ENCODE peak calls at places on chromosomes 3 and 15, in seven cellular contexts. One of them, this sample, is unnamed.

GRCh38 chr3:157128771-157129671 is 30.9 kb downstream of the CCNL1 start:
- DNase-seq in endodermal cell: peak
- DNase-seq in stimulated activated naive B cell treated with anti-CD40 and anti-IgM and Interleukin-4, amounts not matched to agents 10 μg/mL and 1 μg/mL and 100 μg/mL, for 72 hours: no peak
- DNase-seq in stimulated activated CD8-positive, alpha-beta memory T cell treated with anti-CD3 and anti-CD28 coated beads, Interleukin-12 subunit alpha, Interleukin-12 subunit beta, amount 100 ng/mL, for 1 hour: no peak
- DNase-seq in HCT116: peak
- DNase-seq in NCI-H748 treated with DMSO at 0.1 percent for 48 hours: no peak
- DNase-seq in NCI-H1092: no peak
- DNase-seq in this sample: no peak

GRCh38 chr3:70989174-70989573 is 594.4 kb downstream of the FOXP1 start:
- DNase-seq in endodermal cell: no peak
- DNase-seq in stimulated activated naive B cell treated with anti-CD40 and anti-IgM and Interleukin-4, amounts not matched to agents 10 μg/mL and 1 μg/mL and 100 μg/mL, for 72 hours: no peak
- DNase-seq in stimulated activated CD8-positive, alpha-beta memory T cell treated with anti-CD3 and anti-CD28 coated beads, Interleukin-12 subunit alpha, Interleukin-12 subunit beta, amount 100 ng/mL, for 1 hour: no peak
- DNase-seq in HCT116: no peak
- DNase-seq in NCI-H748 treated with DMSO at 0.1 percent for 48 hours: no peak
- DNase-seq in NCI-H1092: no peak
- DNase-seq in this sample: no peak

GRCh38 chr3:196995646-196996355 is 27.2 kb upstream of the PIGZ start:
- DNase-seq in endodermal cell: peak
- DNase-seq in stimulated activated naive B cell treated with anti-CD40 and anti-IgM and Interleukin-4, amounts not matched to agents 10 μg/mL and 1 μg/mL and 100 μg/mL, for 72 hours: no peak
- DNase-seq in stimulated activated CD8-positive, alpha-beta memory T cell treated with anti-CD3 and anti-CD28 coated beads, Interleukin-12 subunit alpha, Interleukin-12 subunit beta, amount 100 ng/mL, for 1 hour: no peak
- DNase-seq in HCT116: no peak
- DNase-seq in NCI-H748 treated with DMSO at 0.1 percent for 48 hours: no peak
- DNase-seq in NCI-H1092: no peak
- DNase-seq in this sample: no peak

GRCh38 chr3:152658977-152659376 is 176.0 kb upstream of the P2RY1 start:
- DNase-seq in endodermal cell: no peak
- DNase-seq in stimulated activated naive B cell treated with anti-CD40 and anti-IgM and Interleukin-4, amounts not matched to agents 10 μg/mL and 1 μg/mL and 100 μg/mL, for 72 hours: no peak
- DNase-seq in stimulated activated CD8-positive, alpha-beta memory T cell treated with anti-CD3 and anti-CD28 coated beads, Interleukin-12 subunit alpha, Interleukin-12 subunit beta, amount 100 ng/mL, for 1 hour: no peak
- DNase-seq in HCT116: no peak
- DNase-seq in NCI-H748 treated with DMSO at 0.1 percent for 48 hours: no peak
- DNase-seq in NCI-H1092: no peak
- DNase-seq in this sample: no peak

GRCh38 chr3:30711867-30712266 is 105.5 kb downstream of the TGFBR2 start:
- DNase-seq in endodermal cell: no peak
- DNase-seq in stimulated activated naive B cell treated with anti-CD40 and anti-IgM and Interleukin-4, amounts not matched to agents 10 μg/mL and 1 μg/mL and 100 μg/mL, for 72 hours: no peak
- DNase-seq in stimulated activated CD8-positive, alpha-beta memory T cell treated with anti-CD3 and anti-CD28 coated beads, Interleukin-12 subunit alpha, Interleukin-12 subunit beta, amount 100 ng/mL, for 1 hour: no peak
- DNase-seq in HCT116: no peak
- DNase-seq in NCI-H748 treated with DMSO at 0.1 percent for 48 hours: no peak
- DNase-seq in NCI-H1092: no peak
- DNase-seq in this sample: no peak

GRCh38 chr15:67456677-67457529 is 64.0 kb upstream of the C15orf61 start:
- DNase-seq in endodermal cell: peak
- DNase-seq in stimulated activated naive B cell treated with anti-CD40 and anti-IgM and Interleukin-4, amounts not matched to agents 10 μg/mL and 1 μg/mL and 100 μg/mL, for 72 hours: peak
- DNase-seq in stimulated activated CD8-positive, alpha-beta memory T cell treated with anti-CD3 and anti-CD28 coated beads, Interleukin-12 subunit alpha, Interleukin-12 subunit beta, amount 100 ng/mL, for 1 hour: peak
- DNase-seq in HCT116: peak
- DNase-seq in NCI-H748 treated with DMSO at 0.1 percent for 48 hours: peak
- DNase-seq in NCI-H1092: peak
- DNase-seq in this sample: peak

GRCh38 chr3:37526511-37526910 is 335.2 kb upstream of the CTDSPL start:
- DNase-seq in endodermal cell: no peak
- DNase-seq in stimulated activated naive B cell treated with anti-CD40 and anti-IgM and Interleukin-4, amounts not matched to agents 10 μg/mL and 1 μg/mL and 100 μg/mL, for 72 hours: no peak
- DNase-seq in stimulated activated CD8-positive, alpha-beta memory T cell treated with anti-CD3 and anti-CD28 coated beads, Interleukin-12 subunit alpha, Interleukin-12 subunit beta, amount 100 ng/mL, for 1 hour: no peak
- DNase-seq in HCT116: no peak
- DNase-seq in NCI-H748 treated with DMSO at 0.1 percent for 48 hours: no peak
- DNase-seq in NCI-H1092: no peak
- DNase-seq in this sample: no peak

GRCh38 chr3:177930771-177931170 is 605.5 kb upstream of the KCNMB2 start:
- DNase-seq in endodermal cell: no peak
- DNase-seq in stimulated activated naive B cell treated with anti-CD40 and anti-IgM and Interleukin-4, amounts not matched to agents 10 μg/mL and 1 μg/mL and 100 μg/mL, for 72 hours: no peak
- DNase-seq in stimulated activated CD8-positive, alpha-beta memory T cell treated with anti-CD3 and anti-CD28 coated beads, Interleukin-12 subunit alpha, Interleukin-12 subunit beta, amount 100 ng/mL, for 1 hour: no peak
- DNase-seq in HCT116: no peak
- DNase-seq in NCI-H748 treated with DMSO at 0.1 percent for 48 hours: no peak
- DNase-seq in NCI-H1092: no peak
- DNase-seq in this sample: no peak

GRCh38 chr3:157142315-157142714 is 17.6 kb downstream of the CCNL1 start:
- DNase-seq in endodermal cell: peak
- DNase-seq in stimulated activated naive B cell treated with anti-CD40 and anti-IgM and Interleukin-4, amounts not matched to agents 10 μg/mL and 1 μg/mL and 100 μg/mL, for 72 hours: no peak
- DNase-seq in stimulated activated CD8-positive, alpha-beta memory T cell treated with anti-CD3 and anti-CD28 coated beads, Interleukin-12 subunit alpha, Interleukin-12 subunit beta, amount 100 ng/mL, for 1 hour: no peak
- DNase-seq in HCT116: no peak
- DNase-seq in NCI-H748 treated with DMSO at 0.1 percent for 48 hours: no peak
- DNase-seq in NCI-H1092: no peak
- DNase-seq in this sample: no peak

GRCh38 chr15:96947296-96947695 is 616.8 kb downstream of the NR2F2 start:
- DNase-seq in endodermal cell: peak
- DNase-seq in stimulated activated naive B cell treated with anti-CD40 and anti-IgM and Interleukin-4, amounts not matched to agents 10 μg/mL and 1 μg/mL and 100 μg/mL, for 72 hours: no peak
- DNase-seq in stimulated activated CD8-positive, alpha-beta memory T cell treated with anti-CD3 and anti-CD28 coated beads, Interleukin-12 subunit alpha, Interleukin-12 subunit beta, amount 100 ng/mL, for 1 hour: no peak
- DNase-seq in HCT116: no peak
- DNase-seq in NCI-H748 treated with DMSO at 0.1 percent for 48 hours: no peak
- DNase-seq in NCI-H1092: no peak
- DNase-seq in this sample: no peak

GRCh38 chr15:90412356-90413194 is 24.5 kb downstream of the IQGAP1 start:
- DNase-seq in endodermal cell: peak
- DNase-seq in stimulated activated naive B cell treated with anti-CD40 and anti-IgM and Interleukin-4, amounts not matched to agents 10 μg/mL and 1 μg/mL and 100 μg/mL, for 72 hours: peak
- DNase-seq in stimulated activated CD8-positive, alpha-beta memory T cell treated with anti-CD3 and anti-CD28 coated beads, Interleukin-12 subunit alpha, Interleukin-12 subunit beta, amount 100 ng/mL, for 1 hour: no peak
- DNase-seq in HCT116: peak
- DNase-seq in NCI-H748 treated with DMSO at 0.1 percent for 48 hours: peak
- DNase-seq in NCI-H1092: no peak
- DNase-seq in this sample: no peak

GRCh38 chr3:120394343-120394742 is 45.2 kb upstream of the LRRC58 start:
- DNase-seq in endodermal cell: no peak
- DNase-seq in stimulated activated naive B cell treated with anti-CD40 and anti-IgM and Interleukin-4, amounts not matched to agents 10 μg/mL and 1 μg/mL and 100 μg/mL, for 72 hours: no peak
- DNase-seq in stimulated activated CD8-positive, alpha-beta memory T cell treated with anti-CD3 and anti-CD28 coated beads, Interleukin-12 subunit alpha, Interleukin-12 subunit beta, amount 100 ng/mL, for 1 hour: no peak
- DNase-seq in HCT116: no peak
- DNase-seq in NCI-H748 treated with DMSO at 0.1 percent for 48 hours: no peak
- DNase-seq in NCI-H1092: no peak
- DNase-seq in this sample: no peak

GRCh38 chr3:43319364-43319763 is 33.0 kb downstream of the SNRK start:
- DNase-seq in endodermal cell: no peak
- DNase-seq in stimulated activated naive B cell treated with anti-CD40 and anti-IgM and Interleukin-4, amounts not matched to agents 10 μg/mL and 1 μg/mL and 100 μg/mL, for 72 hours: no peak
- DNase-seq in stimulated activated CD8-positive, alpha-beta memory T cell treated with anti-CD3 and anti-CD28 coated beads, Interleukin-12 subunit alpha, Interleukin-12 subunit beta, amount 100 ng/mL, for 1 hour: no peak
- DNase-seq in HCT116: no peak
- DNase-seq in NCI-H748 treated with DMSO at 0.1 percent for 48 hours: no peak
- DNase-seq in NCI-H1092: no peak
- DNase-seq in this sample: no peak

GRCh38 chr3:112013058-112013783 is 14.5 kb downstream of the TAGLN3 start:
- DNase-seq in endodermal cell: peak
- DNase-seq in stimulated activated naive B cell treated with anti-CD40 and anti-IgM and Interleukin-4, amounts not matched to agents 10 μg/mL and 1 μg/mL and 100 μg/mL, for 72 hours: peak
- DNase-seq in stimulated activated CD8-positive, alpha-beta memory T cell treated with anti-CD3 and anti-CD28 coated beads, Interleukin-12 subunit alpha, Interleukin-12 subunit beta, amount 100 ng/mL, for 1 hour: peak
- DNase-seq in HCT116: peak
- DNase-seq in NCI-H748 treated with DMSO at 0.1 percent for 48 hours: no peak
- DNase-seq in NCI-H1092: no peak
- DNase-seq in this sample: peak

GRCh38 chr3:191070762-191071365 is 128.2 kb upstream of the OSTN start:
- DNase-seq in endodermal cell: no peak
- DNase-seq in stimulated activated naive B cell treated with anti-CD40 and anti-IgM and Interleukin-4, amounts not matched to agents 10 μg/mL and 1 μg/mL and 100 μg/mL, for 72 hours: no peak
- DNase-seq in stimulated activated CD8-positive, alpha-beta memory T cell treated with anti-CD3 and anti-CD28 coated beads, Interleukin-12 subunit alpha, Interleukin-12 subunit beta, amount 100 ng/mL, for 1 hour: no peak
- DNase-seq in HCT116: no peak
- DNase-seq in NCI-H748 treated with DMSO at 0.1 percent for 48 hours: no peak
- DNase-seq in NCI-H1092: no peak
- DNase-seq in this sample: no peak

GRCh38 chr3:72338082-72338941 is 509.9 kb downstream of the SHQ1 start:
- DNase-seq in endodermal cell: peak
- DNase-seq in stimulated activated naive B cell treated with anti-CD40 and anti-IgM and Interleukin-4, amounts not matched to agents 10 μg/mL and 1 μg/mL and 100 μg/mL, for 72 hours: no peak
- DNase-seq in stimulated activated CD8-positive, alpha-beta memory T cell treated with anti-CD3 and anti-CD28 coated beads, Interleukin-12 subunit alpha, Interleukin-12 subunit beta, amount 100 ng/mL, for 1 hour: no peak
- DNase-seq in HCT116: peak
- DNase-seq in NCI-H748 treated with DMSO at 0.1 percent for 48 hours: no peak
- DNase-seq in NCI-H1092: no peak
- DNase-seq in this sample: no peak

GRCh38 chr3:53044371-53045106 is 1.3 kb downstream of the SFMBT1 start:
- DNase-seq in endodermal cell: peak
- DNase-seq in stimulated activated naive B cell treated with anti-CD40 and anti-IgM and Interleukin-4, amounts not matched to agents 10 μg/mL and 1 μg/mL and 100 μg/mL, for 72 hours: peak
- DNase-seq in stimulated activated CD8-positive, alpha-beta memory T cell treated with anti-CD3 and anti-CD28 coated beads, Interleukin-12 subunit alpha, Interleukin-12 subunit beta, amount 100 ng/mL, for 1 hour: peak
- DNase-seq in HCT116: no peak
- DNase-seq in NCI-H748 treated with DMSO at 0.1 percent for 48 hours: no peak
- DNase-seq in NCI-H1092: no peak
- DNase-seq in this sample: peak

GRCh38 chr3:121531269-121531668 is 14.5 kb downstream of the POLQ start:
- DNase-seq in endodermal cell: no peak
- DNase-seq in stimulated activated naive B cell treated with anti-CD40 and anti-IgM and Interleukin-4, amounts not matched to agents 10 μg/mL and 1 μg/mL and 100 μg/mL, for 72 hours: no peak
- DNase-seq in stimulated activated CD8-positive, alpha-beta memory T cell treated with anti-CD3 and anti-CD28 coated beads, Interleukin-12 subunit alpha, Interleukin-12 subunit beta, amount 100 ng/mL, for 1 hour: no peak
- DNase-seq in HCT116: no peak
- DNase-seq in NCI-H748 treated with DMSO at 0.1 percent for 48 hours: no peak
- DNase-seq in NCI-H1092: no peak
- DNase-seq in this sample: no peak

GRCh38 chr15:48510976-48511375 is 134.5 kb downstream of the FBN1 start:
- DNase-seq in endodermal cell: no peak
- DNase-seq in stimulated activated naive B cell treated with anti-CD40 and anti-IgM and Interleukin-4, amounts not matched to agents 10 μg/mL and 1 μg/mL and 100 μg/mL, for 72 hours: no peak
- DNase-seq in stimulated activated CD8-positive, alpha-beta memory T cell treated with anti-CD3 and anti-CD28 coated beads, Interleukin-12 subunit alpha, Interleukin-12 subunit beta, amount 100 ng/mL, for 1 hour: no peak
- DNase-seq in HCT116: no peak
- DNase-seq in NCI-H748 treated with DMSO at 0.1 percent for 48 hours: no peak
- DNase-seq in NCI-H1092: no peak
- DNase-seq in this sample: no peak

GRCh38 chr3:127015282-127016042 is 32.5 kb downstream of the PLXNA1 start:
- DNase-seq in endodermal cell: no peak
- DNase-seq in stimulated activated naive B cell treated with anti-CD40 and anti-IgM and Interleukin-4, amounts not matched to agents 10 μg/mL and 1 μg/mL and 100 μg/mL, for 72 hours: peak
- DNase-seq in stimulated activated CD8-positive, alpha-beta memory T cell treated with anti-CD3 and anti-CD28 coated beads, Interleukin-12 subunit alpha, Interleukin-12 subunit beta, amount 100 ng/mL, for 1 hour: no peak
- DNase-seq in HCT116: no peak
- DNase-seq in NCI-H748 treated with DMSO at 0.1 percent for 48 hours: peak
- DNase-seq in NCI-H1092: no peak
- DNase-seq in this sample: no peak